ENCODE peak calls at places on chromosomes 3 and 15, in seven cellular contexts. P, C, Z, A, I, R and K are unnamed samples.

GRCh38 chr3:57093489-57093888 is 33.0 kb downstream of the SPATA12 start:
- DNase-seq in C (no peak), Z (no peak), R (no peak), A (no peak), P (no peak), I (no peak), K (no peak)

GRCh38 chr3:158568784-158569183 is 2.2 kb upstream of the MLF1 start:
- DNase-seq in R (no peak), A (peak; percentile 5), C (no peak), I (no peak), P (no peak), Z (no peak), K (peak; percentile 7)

GRCh38 chr15:46151786-46152185 is 517.0 kb downstream of the SQOR start:
- DNase-seq in P (no peak), R (no peak), I (no peak), Z (no peak), A (peak; percentile 3), C (no peak), K (no peak)

GRCh38 chr3:175234075-175234474 is 374.9 kb downstream of the NAALADL2 start:
- DNase-seq in C (no peak), I (no peak), P (no peak), R (no peak), Z (no peak), A (no peak), K (no peak)

GRCh38 chr15:70272565-70273355 is 175.0 kb upstream of the TLE3 start:
- DNase-seq in I (no peak), A (no peak), C (no peak), P (no peak), R (no peak), Z (no peak), K (no peak)

GRCh38 chr15:34239151-34239761 is 14.4 kb downstream of the EMC4 start:
- DNase-seq in Z (no peak), I (no peak), P (no peak), R (peak; percentile 68), C (no peak), A (peak; percentile 92), K (peak; percentile 10)

GRCh38 chr3:16844222-16844621 is 40.5 kb upstream of the PLCL2 start:
- DNase-seq in Z (no peak), A (no peak), C (no peak), I (no peak), P (no peak), R (no peak), K (no peak)

GRCh38 chr15:45885801-45886200 is 251.0 kb downstream of the SQOR start:
- DNase-seq in I (no peak), Z (no peak), C (no peak), A (no peak), R (no peak), P (no peak), K (no peak)

GRCh38 chr3:113454057-113454456 is 12.8 kb upstream of the CFAP44 start:
- DNase-seq in P (no peak), A (no peak), R (no peak), C (no peak), Z (no peak), I (no peak), K (no peak)

DNA sequence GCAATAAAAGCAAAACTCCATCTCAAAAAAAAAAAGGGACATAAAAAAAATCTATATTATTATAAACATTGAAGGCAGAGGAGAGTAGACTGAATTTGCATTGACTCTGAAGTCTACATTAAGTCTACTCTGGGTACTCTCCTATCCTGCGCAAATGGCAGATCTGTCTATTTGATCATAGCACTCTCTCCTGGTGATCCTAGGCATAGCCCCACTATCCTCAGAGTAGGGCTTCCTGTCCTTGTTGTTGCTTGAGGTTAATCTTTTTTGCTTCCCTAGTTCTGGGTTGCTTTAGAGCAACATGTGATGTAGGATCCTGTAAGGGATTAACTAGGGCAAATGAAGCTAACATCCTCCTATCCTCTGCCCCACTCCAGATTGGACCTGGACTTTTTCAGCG is 82.1 kb upstream of the LRRFIP2 start:
- DNase-seq in I (no peak), R (no peak), A (peak; percentile 24), C (no peak), Z (no peak), P (no peak), K (no peak)
- TF ChIP-seq CTCF in I (no peak), R (no peak), A (peak; percentile 25), C (no peak), Z (no peak), P (no peak), K (peak; percentile 42)

DNA sequence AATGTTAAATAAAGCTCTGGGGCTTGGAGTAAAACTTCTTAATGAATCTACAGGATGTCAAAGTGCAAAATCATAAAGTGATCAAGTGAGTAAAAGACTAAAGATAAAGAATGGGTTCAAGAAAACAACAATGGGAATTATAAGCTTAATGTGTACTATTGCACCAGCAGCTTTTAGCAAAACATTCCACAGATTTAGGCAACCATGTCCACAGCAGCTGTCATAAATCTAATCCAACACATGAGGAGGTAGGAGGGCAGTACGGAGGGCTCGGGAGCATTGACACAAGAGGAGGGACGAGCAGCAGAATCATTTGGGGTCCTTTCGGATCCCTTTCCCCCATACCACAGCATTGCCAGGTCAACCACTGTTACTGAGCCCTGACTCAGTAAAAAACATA is 464.3 kb upstream of the WNT5A start:
- DNase-seq in Z (no peak), I (no peak), P (no peak), C (no peak), R (no peak), A (no peak), K (no peak)
- H3K4me3 ChIP-seq in Z (no peak overlapping the region), I (no peak overlapping the region), P (no peak overlapping the region), C (no peak overlapping the region), R (no peak overlapping the region), A (no peak overlapping the region), K (no peak overlapping the region)

GRCh38 chr3:178022599-178022998 is 513.6 kb upstream of the KCNMB2 start:
- DNase-seq in A (no peak), P (no peak), C (no peak), R (no peak), I (no peak), Z (no peak), K (no peak)
- TF ChIP-seq CTCF in A (no peak), P (no peak), C (no peak), R (no peak), I (no peak), Z (no peak), K (no peak)

DNA sequence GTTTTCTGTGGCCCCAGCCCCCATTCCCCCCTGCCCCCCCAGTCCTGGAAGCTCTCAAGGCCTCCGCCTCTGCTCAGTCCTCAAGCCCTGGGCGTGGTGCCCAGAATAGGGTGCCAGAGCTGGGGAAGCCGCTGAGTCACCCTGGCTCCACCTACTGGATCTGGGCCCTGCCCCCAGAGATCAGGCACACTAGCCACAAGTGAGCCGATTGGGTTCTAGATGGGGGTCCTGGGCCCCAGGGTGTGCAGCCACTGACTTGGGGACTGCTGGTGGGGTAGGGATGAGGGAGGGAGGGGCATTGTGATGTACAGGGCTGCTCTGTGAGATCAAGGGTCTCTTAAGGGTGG is 5.7 kb downstream of the EIF4G1 start:
- DNase-seq in R (peak; percentile 95), A (peak; percentile 97), Z (peak; percentile 97), C (peak; percentile 96), P (peak; percentile 97), I (peak; percentile 96), K (peak; percentile 81)
- H3K4me3 ChIP-seq in R (peak overlapping the region; percentile 32), A (peak overlapping the region; percentile 38), Z (peak overlapping the region; percentile 10), C (no peak overlapping the region), P (no peak overlapping the region), I (peak overlapping the region; percentile 21), K (peak overlapping the region; percentile 17)

GRCh38 chr15:42082832-42083604 is 11.3 kb downstream of the PLA2G4D start:
- DNase-seq in I (no peak), C (no peak), A (no peak), R (no peak), Z (no peak), P (peak; percentile 47), K (no peak)
- TF ChIP-seq CTCF in I (no peak), C (no peak), A (no peak), R (no peak), Z (no peak), P (no peak), K (no peak)

DNA sequence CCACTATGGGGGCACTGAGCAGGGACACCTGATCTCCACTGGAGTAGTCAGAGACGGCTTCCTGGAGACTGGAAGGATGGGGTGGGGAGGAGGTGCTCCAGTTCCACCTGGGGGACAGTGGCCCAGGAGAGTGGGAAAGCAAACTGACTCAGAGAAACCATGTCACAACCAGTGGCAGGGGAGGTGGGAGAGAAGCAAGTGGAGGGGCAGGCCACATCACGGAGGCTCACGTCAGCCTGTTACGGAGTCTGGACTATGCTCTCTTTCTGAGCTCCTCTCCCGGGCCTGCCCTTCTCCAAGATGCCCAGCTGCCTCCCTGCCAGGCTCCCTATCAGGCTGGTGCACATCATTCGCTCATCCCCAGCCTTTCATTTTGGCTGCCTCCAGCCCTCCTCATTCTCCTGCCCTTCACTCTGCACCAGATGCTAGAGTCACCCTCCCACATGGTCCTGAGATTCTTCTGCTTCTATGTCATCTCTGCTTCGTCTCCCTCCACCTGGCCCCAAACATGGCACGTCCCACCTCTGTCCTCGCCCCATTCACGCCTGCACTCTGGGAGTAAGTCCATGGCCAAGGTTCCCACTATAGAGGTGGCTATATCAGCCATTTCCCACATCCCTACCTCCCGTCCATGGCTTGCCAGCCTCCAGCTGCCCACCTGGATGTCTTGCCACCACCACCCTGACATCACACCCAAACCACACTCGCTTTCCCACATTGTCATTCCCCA is 100.3 kb downstream of the ADCY5 start:
- DNase-seq in Z (no peak), C (no peak), R (no peak), P (no peak), A (no peak), I (no peak), K (no peak)
- H3K4me3 ChIP-seq in Z (no peak overlapping the region), C (no peak overlapping the region), R (no peak overlapping the region), P (no peak overlapping the region), A (no peak overlapping the region), I (no peak overlapping the region), K (no peak overlapping the region)

GRCh38 chr3:64244011-64244942 is 19.0 kb upstream of the PRICKLE2 start:
- DNase-seq in P (no peak), Z (no peak), A (peak; percentile 45), R (peak; percentile 38), C (no peak), I (no peak), K (no peak)
- TF ChIP-seq CTCF in P (no peak), Z (no peak), A (peak; percentile 47), R (peak; percentile 23), C (peak; percentile 14), I (peak; percentile 7), K (peak; percentile 55)